ENCODE peak calls at places on chromosomes 3 and 15, in eight cellular contexts. X, I, D, E, R, B, L and F are unnamed samples.

GRCh38 chr3:142065932-142066331 is 83.4 kb downstream of the TFDP2 start:
- DNase-seq in R (no peak), E (no peak), D (no peak), B (no peak), X (no peak), I (no peak), L (no peak), F (no peak)

GRCh38 chr15:85891470-85891869 is 96.7 kb upstream of the KLHL25 start:
- DNase-seq in D (no peak), I (no peak), L (no peak), X (no peak), E (no peak), R (no peak), B (no peak), F (no peak)

GRCh38 chr15:77840962-77841361 is 208.2 kb upstream of the LINGO1 start:
- DNase-seq in L (peak), B (no peak), X (peak), E (peak), R (peak), I (no peak), D (peak), F (peak)

GRCh38 chr3:116886202-116886893 is 176.8 kb downstream of the TUSC7 start:
- DNase-seq in L (no peak), I (no peak), X (no peak), D (no peak), E (no peak), R (no peak), B (no peak), F (no peak)

GRCh38 chr3:50600841-50601591 is 10.6 kb downstream of the CISH start:
- DNase-seq in B (peak), X (peak), L (peak), I (peak), E (peak), D (peak), R (peak), F (peak)

GRCh38 chr3:192719964-192720363 is 7.4 kb downstream of the FGF12 start:
- DNase-seq in D (no peak), L (no peak), I (no peak), B (no peak), R (no peak), X (no peak), E (no peak), F (no peak)

GRCh38 chr3:8713901-8714759 is 19.5 kb upstream of the CAV3 start:
- DNase-seq in X (peak), R (peak), B (no peak), D (no peak), E (no peak), I (no peak), L (no peak), F (peak)

GRCh38 chr3:113952921-113953320 is 5.1 kb downstream of the ZDHHC23 start:
- DNase-seq in I (no peak), E (peak), D (no peak), R (peak), B (no peak), X (no peak), L (peak), F (no peak)

GRCh38 chr3:69200384-69201068 is 78.1 kb upstream of the LMOD3 start:
- DNase-seq in I (peak), B (peak), E (no peak), R (peak), X (no peak), D (peak), L (peak), F (no peak)

GRCh38 chr3:149967067-149967685 is 3.5 kb downstream of the PFN2 start:
- DNase-seq in B (no peak), R (peak), L (peak), X (peak), I (no peak), E (peak), D (no peak), F (peak)

GRCh38 chr3:23826382-23827061 is 20.8 kb downstream of the UBE2E1 start:
- DNase-seq in R (no peak), X (no peak), E (peak), D (no peak), L (no peak), B (no peak), I (no peak), F (peak)